ENCODE peak calls at places on chromosomes 4 and X, in four cellular contexts. M, V, A and Y are unnamed samples.

GRCh38 chrX:74248889-74249288 is 55.1 kb upstream of the ZCCHC13 start:
- DNase-seq in M (no peak), V (no peak), A (no peak), Y (no peak)

GRCh38 chrX:119989905-119990408 is 46.4 kb upstream of the NKAP start:
- DNase-seq in M (no peak), V (no peak), A (no peak), Y (no peak)

GRCh38 chrX:31036895-31037294 is 34.9 kb downstream of the FTHL17 start:
- DNase-seq in M (peak), V (no peak), A (peak), Y (peak)

GRCh38 chrX:44267861-44268260 is 75.6 kb downstream of the EFHC2 start:
- DNase-seq in M (no peak), V (no peak), A (no peak), Y (no peak)

GRCh38 chr4:57061395-57061794 is 48.8 kb downstream of the IGFBP7 start:
- DNase-seq in M (no peak), V (no peak), A (no peak), Y (no peak)

GRCh38 chr4:29309050-29309449 is 1411.1 kb upstream of the PCDH7 start:
- DNase-seq in M (no peak), V (no peak), A (no peak), Y (no peak)

GRCh38 chrX:32395878-32396277 is 815.5 kb downstream of the DMD start:
- DNase-seq in M (no peak), V (no peak), A (no peak), Y (no peak)

GRCh38 chr4:122716825-122717448 is 15.6 kb upstream of the BBS12 start:
- DNase-seq in M (peak), V (no peak), A (peak), Y (peak)

GRCh38 chrX:134484039-134484438 is 24.1 kb downstream of the HPRT1 start:
- DNase-seq in M (peak), V (no peak), A (peak), Y (peak)

GRCh38 chr4:79467246-79467932 is 59.4 kb upstream of the GK2 start:
- DNase-seq in M (no peak), V (no peak), A (no peak), Y (no peak)

GRCh38 chr4:84159767-84160166 is 339.3 kb downstream of the NKX6-1 start:
- DNase-seq in M (peak), V (no peak), A (no peak), Y (peak)

GRCh38 chrX:8879750-8880149 is 78.6 kb upstream of the FAM9A start:
- DNase-seq in M (peak), V (no peak), A (peak), Y (no peak)

GRCh38 chrX:151516538-151517187 is 46.8 kb upstream of the PASD1 start:
- DNase-seq in M (no peak), V (no peak), A (no peak), Y (no peak)

GRCh38 chrX:29229802-29230201 is 642.6 kb downstream of the IL1RAPL1 start:
- DNase-seq in M (no peak), V (no peak), A (no peak), Y (no peak)

GRCh38 chr4:37641886-37642849 is 44.0 kb downstream of the RELL1 start:
- DNase-seq in M (peak), V (no peak), A (no peak), Y (no peak)

GRCh38 chr4:121989715-121990114 is 37.9 kb upstream of the TRPC3 start:
- DNase-seq in M (no peak), V (no peak), A (peak), Y (peak)

GRCh38 chr4:74206088-74206826 is 48.3 kb downstream of the MTHFD2L start:
- DNase-seq in M (no peak), V (peak), A (no peak), Y (no peak)

GRCh38 chr4:47032405-47033106 is 1.2 kb downstream of the GABRB1 start:
- DNase-seq in M (peak), V (no peak), A (no peak), Y (no peak)

GRCh38 chrX:150547511-150548115 is 20.8 kb upstream of the MTM1 start:
- DNase-seq in M (no peak), V (no peak), A (peak), Y (no peak)

GRCh38 chr4:15325987-15326386 is 101.8 kb upstream of the C1QTNF7 start:
- DNase-seq in M (no peak), V (no peak), A (no peak), Y (no peak)

GRCh38 chr4:94446386-94446785 is 5.4 kb upstream of the PDLIM5 start:
- DNase-seq in M (no peak), V (no peak), A (no peak), Y (no peak)

GRCh38 chr4:88866862-88867550 is 169.4 kb upstream of the NAP1L5 start:
- DNase-seq in M (no peak), V (no peak), A (no peak), Y (no peak)

GRCh38 chrX:71163010-71163409 is 18.4 kb downstream of the NLGN3 start:
- DNase-seq in M (no peak), V (no peak), A (no peak), Y (no peak)

GRCh38 chr4:185204238-185204910 is 574 bp upstream of the CFAP97 start:
- DNase-seq in M (no peak), V (no peak), A (no peak), Y (no peak)

GRCh38 chr4:81589191-81589720 is 117.5 kb upstream of the RASGEF1B start:
- DNase-seq in M (no peak), V (no peak), A (no peak), Y (no peak)

GRCh38 chrX:36431819-36432218 is 512.3 kb downstream of the CFAP47 start:
- DNase-seq in M (no peak), V (no peak), A (no peak), Y (no peak)

GRCh38 chrX:51852096-51852495 is 41.3 kb upstream of the MAGED1 start:
- DNase-seq in M (no peak), V (no peak), A (no peak), Y (no peak)

GRCh38 chr4:76779740-76780459 is 118.0 kb downstream of the SOWAHB start:
- DNase-seq in M (no peak), V (no peak), A (no peak), Y (no peak)

GRCh38 chrX:58025979-58026378 is 115.7 kb upstream of the ZXDA start:
- DNase-seq in M (peak), V (no peak), A (peak), Y (peak)

GRCh38 chrX:133983243-133983973 is 2.0 kb downstream of the GPC3 start:
- DNase-seq in M (no peak), V (no peak), A (no peak), Y (no peak)

GRCh38 chr4:138851626-138852443 is 163.7 kb upstream of the NOCT start:
- DNase-seq in M (no peak), V (no peak), A (no peak), Y (no peak)

GRCh38 chr4:88382621-88383020 is 4.0 kb downstream of the HERC6 start:
- DNase-seq in M (no peak), V (peak), A (no peak), Y (no peak)

GRCh38 chr4:65791807-65792308 is 121.6 kb upstream of the EPHA5 start:
- DNase-seq in M (no peak), V (no peak), A (no peak), Y (no peak)

GRCh38 chr4:88979292-88979691 is 77.7 kb downstream of the FAM13A start:
- DNase-seq in M (no peak), V (no peak), A (no peak), Y (no peak)

GRCh38 chrX:92247076-92247475 is 467.9 kb downstream of the PCDH11X start:
- DNase-seq in M (no peak), V (no peak), A (no peak), Y (no peak)

GRCh38 chr4:16505726-16506125 is 279.5 kb upstream of the TAPT1 start:
- DNase-seq in M (no peak), V (no peak), A (no peak), Y (no peak)

DNA sequence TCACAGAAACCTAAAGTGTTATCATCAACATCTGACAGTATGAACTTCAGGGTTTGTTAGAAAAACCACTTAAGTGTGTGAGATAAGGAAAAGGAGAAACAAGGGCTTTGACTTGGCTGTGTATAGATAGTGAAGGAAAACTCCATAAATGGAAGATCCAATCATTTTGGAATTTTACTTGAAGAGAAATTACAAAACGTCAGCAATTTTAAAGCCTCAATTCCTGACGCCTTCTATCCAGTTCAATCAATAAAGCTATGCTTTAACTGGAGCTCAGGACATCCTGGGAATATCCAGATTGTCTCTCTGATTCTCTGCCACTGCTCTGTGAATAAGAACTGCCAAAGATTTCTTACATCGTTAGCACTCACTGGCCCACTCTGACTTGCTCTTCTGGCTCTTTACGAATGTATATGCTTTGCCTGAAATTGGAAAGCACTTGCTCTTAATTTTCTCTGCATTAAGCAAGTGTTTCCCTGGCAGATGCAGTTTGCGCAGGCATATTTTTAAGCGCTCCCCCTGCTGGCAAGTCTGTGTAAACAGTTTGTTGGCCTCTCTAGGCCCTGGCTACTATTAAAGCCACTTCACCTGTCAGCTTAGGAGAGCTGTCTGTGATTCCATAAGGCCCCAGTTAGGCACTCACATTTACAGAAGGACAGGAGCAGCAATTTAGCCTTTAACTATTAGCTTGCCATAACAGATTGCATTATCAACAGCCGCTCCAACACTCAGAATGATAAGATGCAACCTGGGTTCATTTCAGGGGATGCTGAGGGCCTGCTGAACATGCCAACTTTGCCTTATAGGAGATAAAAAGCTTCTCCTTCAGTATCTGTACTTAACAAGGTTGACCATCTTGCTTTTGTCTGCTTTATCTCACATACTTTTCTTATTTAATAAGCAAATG is 251.4 kb upstream of the DDX53 start:
- DNase-seq in M (peak), V (no peak), A (peak), Y (peak)
- TF ChIP-seq ZBTB33 in M (no peak), V (no peak), A (no peak), Y (no peak)

GRCh38 chrX:53088136-53088974 is 5.6 kb upstream of the KANTR start:
- DNase-seq in M (no peak), V (no peak), A (no peak), Y (no peak)
- TF ChIP-seq POLR2A in M (no peak), V (peak), A (no peak), Y (no peak)

GRCh38 chrX:11212741-11213140 is 80.5 kb upstream of the AMELX start:
- DNase-seq in M (no peak), V (no peak), A (peak), Y (no peak)
- TF ChIP-seq ZBTB33 in M (no peak), V (no peak), A (no peak), Y (no peak)

GRCh38 chr4:158768577-158769174 is at the start of gene FNIP2:
- DNase-seq in M (peak), V (no peak), A (peak), Y (peak)
- TF ChIP-seq POLR2A in M (peak), V (peak), A (peak), Y (peak)

GRCh38 chr4:4259484-4260100 is 11.6 kb upstream of the TMEM128 start:
- DNase-seq in M (peak), V (no peak), A (no peak), Y (no peak)

GRCh38 chr4:4254666-4255065 is 6.6 kb upstream of the TMEM128 start:
- DNase-seq in M (peak), V (no peak), A (no peak), Y (no peak)

GRCh38 chr4:4256799-4257198 is 8.8 kb upstream of the TMEM128 start:
- DNase-seq in M (no peak), V (no peak), A (no peak), Y (no peak)

GRCh38 chr4:4260185-4260751 is 12.2 kb upstream of the TMEM128 start:
- DNase-seq in M (peak), V (no peak), A (no peak), Y (peak)
- TF ChIP-seq ZBTB33 in M (no peak), V (no peak), A (no peak), Y (no peak)

GRCh38 chr4:83010111-83010521 is 507 bp downstream of the LIN54 start:
- DNase-seq in M (no peak), V (no peak), A (no peak), Y (no peak)
- TF ChIP-seq POLR2A in M (no peak), V (no peak), A (no peak), Y (no peak)

GRCh38 chr4:38989487-38989886 is 42.7 kb downstream of the TMEM156 start:
- DNase-seq in M (no peak), V (no peak), A (no peak), Y (no peak)
- TF ChIP-seq ZBTB33 in M (no peak), V (no peak), A (no peak), Y (no peak)

GRCh38 chrX:926070-926469 is 286.4 kb downstream of the CRLF2 start:
- DNase-seq in M (no peak), V (no peak), A (no peak), Y (no peak)
- TF ChIP-seq POLR2A in M (no peak), V (no peak), A (no peak), Y (no peak)

DNA sequence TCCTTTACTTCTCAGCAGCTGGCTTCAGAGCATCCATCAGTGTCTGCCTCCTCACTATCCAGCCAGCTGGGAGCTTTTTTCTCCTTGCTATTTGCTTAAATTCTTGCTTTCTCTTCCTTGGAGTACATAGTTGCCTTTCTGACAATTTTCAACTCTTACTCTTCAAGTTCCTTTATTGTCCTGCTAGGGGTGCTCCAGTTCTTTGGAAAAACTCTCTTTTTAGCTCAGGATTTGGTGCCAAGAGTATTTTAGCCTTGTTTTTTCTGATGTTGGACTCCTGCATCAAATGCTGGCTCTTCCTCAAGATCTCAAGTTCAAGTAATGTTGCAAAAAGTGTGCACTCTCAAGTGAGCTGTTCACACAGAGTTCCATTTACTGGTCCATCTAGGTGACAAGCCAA is 126.4 kb downstream of the KDR start:
- DNase-seq in M (no peak), V (no peak), A (no peak), Y (no peak)
- TF ChIP-seq ZBTB33 in M (no peak), V (no peak), A (no peak), Y (no peak)